ENCODE peak calls at places on chromosomes 7 and 10, in eight cellular contexts. J is endothelial cell of umbilical vein, U is upper lobe of left lung, E is K562, O is spleen, L is GM12878, Z is sigmoid colon, K is transverse colon. N is an unnamed sample. For H3K9me3, the result is how much of the 10 kb centered on the place peaks cover.

GRCh38 chr10:24346877-24347505 is 138.1 kb downstream of the KIAA1217 start:
- DNase-seq in J (no peak), U (no peak), E (no peak), O (no peak), L (no peak), Z (no peak), K (no peak), N (no peak)

GRCh38 chr7:102425639-102426267 is 7.6 kb upstream of the ORAI2 start:
- DNase-seq in J (no peak), U (peak), E (no peak), O (peak), L (peak), Z (no peak), K (peak), N (peak)

GRCh38 chr10:21926949-21927348 is 76.6 kb downstream of the DNAJC1 start:
- DNase-seq in J (peak), U (no peak), E (peak), O (no peak), L (no peak), Z (no peak), K (no peak), N (no peak)

GRCh38 chr10:71339796-71340589 is 20.9 kb downstream of the SLC29A3 start:
- DNase-seq in J (no peak), U (peak), E (peak), O (no peak), L (no peak), Z (no peak), K (peak), N (peak)

GRCh38 chr7:128000048-128000447 is 31.2 kb downstream of the LRRC4 start:
- DNase-seq in J (no peak), U (no peak), E (no peak), O (no peak), L (no peak), Z (no peak), K (no peak), N (no peak)

GRCh38 chr7:105339404-105340316 is 49.1 kb downstream of the SRPK2 start:
- DNase-seq in J (peak), U (no peak), E (no peak), O (no peak), L (no peak), Z (no peak), K (no peak), N (no peak)

GRCh38 chr10:44898665-44899064 is 12.5 kb upstream of the TMEM72 start:
- DNase-seq in J (no peak), U (no peak), E (no peak), O (no peak), L (no peak), Z (no peak), K (no peak), N (no peak)

GRCh38 chr7:132804849-132805485 is 228.7 kb upstream of the PLXNA4 start:
- DNase-seq in J (no peak), U (no peak), E (no peak), O (no peak), L (no peak), Z (no peak), K (no peak), N (no peak)

GRCh38 chr7:119783799-119784198 is 489.2 kb upstream of the KCND2 start:
- DNase-seq in J (peak), U (no peak), E (no peak), O (no peak), L (no peak), Z (no peak), K (no peak), N (peak)

GRCh38 chr7:150994141-150994837 is 3.5 kb downstream of the NOS3 start:
- DNase-seq in J (peak), U (no peak), E (peak), O (peak), L (no peak), Z (no peak), K (no peak), N (no peak)

GRCh38 chr7:123994449-123994848 is 38.4 kb downstream of the TMEM229A start:
- DNase-seq in J (no peak), U (no peak), E (no peak), O (no peak), L (no peak), Z (no peak), K (no peak), N (no peak)

GRCh38 chr7:85186083-85186520 is 754 bp downstream of the SEMA3D start:
- DNase-seq in J (peak), U (peak), E (no peak), O (peak), L (no peak), Z (peak), K (peak), N (peak)

GRCh38 chr7:116770941-116771340 is 91.4 kb upstream of the CAPZA2 start:
- DNase-seq in J (peak), U (no peak), E (no peak), O (no peak), L (no peak), Z (no peak), K (no peak), N (no peak)

GRCh38 chr7:36966636-36967035 is 242.3 kb upstream of the AOAH start:
- DNase-seq in J (no peak), U (no peak), E (no peak), O (no peak), L (no peak), Z (no peak), K (no peak), N (no peak)

GRCh38 chr7:112103246-112103645 is 103.0 kb downstream of the DOCK4 start:
- DNase-seq in J (peak), U (no peak), E (no peak), O (no peak), L (no peak), Z (no peak), K (peak), N (no peak)

GRCh38 chr10:33273295-33274002 is 61.0 kb downstream of the NRP1 start:
- DNase-seq in J (peak), U (peak), E (no peak), O (no peak), L (no peak), Z (peak), K (peak), N (peak)

GRCh38 chr10:7417103-7417623 is 6.3 kb upstream of the SFMBT2 start:
- DNase-seq in J (peak), U (no peak), E (no peak), O (no peak), L (no peak), Z (no peak), K (no peak), N (no peak)

GRCh38 chr10:1379601-1380000 is 323.4 kb downstream of the WDR37 start:
- DNase-seq in J (no peak), U (no peak), E (no peak), O (no peak), L (no peak), Z (peak), K (no peak), N (peak)

GRCh38 chr10:125095776-125096175 is 64.6 kb downstream of the CTBP2 start:
- DNase-seq in J (no peak), U (no peak), E (no peak), O (peak), L (no peak), Z (peak), K (no peak), N (peak)

GRCh38 chr10:30701471-30702173 is 72.1 kb upstream of the LYZL2 start:
- DNase-seq in J (no peak), U (no peak), E (no peak), O (peak), L (peak), Z (no peak), K (peak), N (peak)

GRCh38 chr7:128236924-128237586 is 4.0 kb upstream of the LEP start:
- DNase-seq in J (peak), U (no peak), E (peak), O (no peak), L (peak), Z (no peak), K (no peak), N (no peak)

GRCh38 chr7:138137423-138138171 is 61.3 kb downstream of the AKR1D1 start:
- DNase-seq in J (no peak), U (no peak), E (no peak), O (no peak), L (peak), Z (no peak), K (no peak), N (no peak)

GRCh38 chr7:154863766-154864530 is 139.0 kb downstream of the PAXIP1 start:
- DNase-seq in J (no peak), U (no peak), E (no peak), O (no peak), L (no peak), Z (peak), K (no peak), N (no peak)

GRCh38 chr7:22576941-22577927 is 77.2 kb upstream of the STEAP1B start:
- DNase-seq in J (peak), U (no peak), E (no peak), O (no peak), L (no peak), Z (peak), K (no peak), N (no peak)

GRCh38 chr7:104328970-104329825 is 795 bp downstream of the LHFPL3 start:
- DNase-seq in J (no peak), U (peak), E (no peak), O (no peak), L (no peak), Z (no peak), K (no peak), N (no peak)

GRCh38 chr10:109740436-109740835 is 182.9 kb downstream of the XPNPEP1 start:
- DNase-seq in J (no peak), U (no peak), E (no peak), O (no peak), L (no peak), Z (no peak), K (peak), N (no peak)

GRCh38 chr7:155533827-155534690 is 12.3 kb downstream of the CNPY1 start:
- DNase-seq in J (peak), U (no peak), E (peak), O (peak), L (no peak), Z (peak), K (no peak), N (no peak)

GRCh38 chr10:91813251-91813650 is 15.0 kb downstream of the TNKS2 start:
- DNase-seq in J (no peak), U (no peak), E (no peak), O (no peak), L (no peak), Z (no peak), K (no peak), N (no peak)

GRCh38 chr7:151181011-151181431 is 6.0 kb downstream of the ASB10 start:
- DNase-seq in J (no peak), U (peak), E (no peak), O (peak), L (no peak), Z (no peak), K (no peak), N (no peak)

GRCh38 chr10:5523796-5524574 is 776 bp upstream of the CALML3 start:
- DNase-seq in J (no peak), U (no peak), E (no peak), O (peak), L (no peak), Z (peak), K (peak), N (peak)

GRCh38 chr10:5525581-5526271 is 965 bp downstream of the CALML3 start:
- DNase-seq in J (no peak), U (peak), E (no peak), O (peak), L (no peak), Z (peak), K (peak), N (peak)

GRCh38 chr10:5526691-5527331 is 2.0 kb downstream of the CALML3 start:
- DNase-seq in J (no peak), U (no peak), E (no peak), O (peak), L (no peak), Z (peak), K (peak), N (peak)

GRCh38 chr10:5522913-5523560 is 1.7 kb upstream of the CALML3 start:
- DNase-seq in J (no peak), U (peak), E (peak), O (peak), L (no peak), Z (peak), K (peak), N (peak)

GRCh38 chr10:5524721-5525531 is at the start of gene CALML3:
- DNase-seq in J (no peak), U (peak), E (no peak), O (peak), L (no peak), Z (peak), K (peak), N (peak)
- TF ChIP-seq POLR2AphosphoS5 in J (no peak), U (no peak), E (no peak), O (no peak), L (no peak), Z (no peak), K (no peak), N (no peak)

GRCh38 chr7:57364933-57365710 is 84.9 kb upstream of the ZNF716 start:
- DNase-seq in J (no peak), U (peak), E (no peak), O (no peak), L (no peak), Z (no peak), K (no peak), N (no peak)
- H3K9me3 ChIP-seq in J (under half), U (under half), E (under half), O (half or more), L (under half), Z (under half), K (under half), N (half or more)

GRCh38 chr10:79143879-79144278 is 75.1 kb downstream of the ZMIZ1 start:
- DNase-seq in J (no peak), U (no peak), E (no peak), O (no peak), L (no peak), Z (no peak), K (no peak), N (no peak)

GRCh38 chr10:79140083-79140793 is 71.5 kb downstream of the ZMIZ1 start:
- DNase-seq in J (no peak), U (no peak), E (no peak), O (no peak), L (no peak), Z (no peak), K (no peak), N (no peak)

GRCh38 chr10:79142522-79143309 is 74.0 kb downstream of the ZMIZ1 start:
- DNase-seq in J (no peak), U (no peak), E (no peak), O (peak), L (no peak), Z (no peak), K (no peak), N (no peak)

GRCh38 chr10:79140906-79141305 is 72.1 kb downstream of the ZMIZ1 start:
- DNase-seq in J (no peak), U (no peak), E (no peak), O (no peak), L (no peak), Z (no peak), K (no peak), N (no peak)

GRCh38 chr10:79142064-79142491 is 73.3 kb downstream of the ZMIZ1 start:
- DNase-seq in J (no peak), U (no peak), E (no peak), O (no peak), L (no peak), Z (peak), K (no peak), N (no peak)
- H3K27ac ChIP-seq in J (no peak), U (peak), E (no peak), O (peak), L (no peak), Z (peak), K (peak), N (peak)

GRCh38 chr10:115093286-115093775 is at the start of gene ATRNL1:
- DNase-seq in J (no peak), U (peak), E (no peak), O (peak), L (no peak), Z (peak), K (peak), N (no peak)

GRCh38 chr10:115092258-115092554 is 959 bp upstream of the ATRNL1 start:
- DNase-seq in J (no peak), U (no peak), E (no peak), O (no peak), L (no peak), Z (no peak), K (no peak), N (no peak)

GRCh38 chr10:115093776-115094361 is 704 bp downstream of the ATRNL1 start:
- DNase-seq in J (no peak), U (peak), E (no peak), O (peak), L (no peak), Z (no peak), K (peak), N (no peak)

GRCh38 chr10:115094605-115095004 is 1.4 kb downstream of the ATRNL1 start:
- DNase-seq in J (no peak), U (no peak), E (no peak), O (no peak), L (no peak), Z (no peak), K (no peak), N (no peak)

DNA sequence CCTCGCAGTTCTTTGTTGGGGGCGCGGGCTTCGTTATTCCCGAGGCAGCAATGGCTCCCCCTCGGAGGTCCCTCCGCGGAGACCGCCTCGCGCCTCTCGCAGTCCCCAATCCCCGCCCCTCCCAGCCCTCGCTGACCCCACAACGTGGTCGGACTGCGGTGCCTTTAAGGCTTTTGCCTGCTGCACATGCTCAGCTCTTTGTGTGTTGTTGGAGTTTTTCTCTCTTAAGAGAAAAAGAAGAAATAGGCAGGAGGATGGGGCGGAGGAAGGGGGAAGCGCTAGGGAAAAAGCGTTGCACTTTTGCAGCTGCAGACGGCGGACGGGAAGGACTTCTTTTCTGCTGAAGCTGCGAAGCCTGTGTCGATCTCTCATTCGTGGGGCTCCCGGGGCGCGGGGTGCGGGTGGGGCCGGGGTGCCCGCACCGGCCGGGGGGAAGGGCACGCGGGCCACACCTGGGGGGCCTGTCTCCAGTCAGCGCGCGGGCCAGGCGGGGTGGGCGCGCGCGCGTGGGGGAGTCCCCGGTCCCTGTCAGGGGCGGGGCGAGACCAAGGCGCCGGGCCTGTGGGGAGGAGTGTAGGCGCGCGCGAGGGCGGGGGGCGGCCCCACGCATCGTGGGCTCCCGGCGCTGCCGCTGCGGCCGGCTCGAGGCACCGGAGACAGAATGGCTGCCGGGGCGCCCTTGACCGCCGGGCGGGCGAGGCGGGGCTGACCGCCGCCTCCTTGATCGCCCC is 445 bp upstream of the ATRNL1 start:
- DNase-seq in J (peak), U (peak), E (no peak), O (peak), L (no peak), Z (no peak), K (peak), N (no peak)
- TF ChIP-seq POLR2AphosphoS5 in J (no peak), U (no peak), E (no peak), O (no peak), L (no peak), Z (no peak), K (no peak), N (no peak)

DNA sequence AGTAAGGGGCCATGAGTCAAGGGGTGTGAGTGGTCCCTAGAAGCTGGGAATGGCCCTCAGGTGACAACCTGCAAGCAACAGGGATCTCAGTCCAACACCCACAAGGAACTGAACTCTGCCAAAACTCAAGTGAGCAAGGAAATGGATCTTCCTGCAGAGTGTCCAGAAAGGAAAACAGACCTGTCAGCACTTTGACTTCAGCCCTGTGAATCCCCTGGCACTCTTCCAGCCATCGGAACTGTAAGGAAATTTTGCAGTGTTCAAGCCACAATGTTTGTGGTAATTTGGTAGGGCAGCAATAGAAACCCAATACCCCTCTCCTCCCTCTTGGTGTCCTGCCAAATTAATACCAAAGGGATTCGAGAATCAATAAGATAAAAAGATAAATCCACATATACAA is 6.9 kb downstream of the LYZL1 start:
- DNase-seq in J (no peak), U (no peak), E (no peak), O (no peak), L (no peak), Z (no peak), K (no peak), N (no peak)
- H3K9me3 ChIP-seq in J (under half), U (under half), E (under half), O (under half), L (under half), Z (under half), K (under half), N (under half)

DNA sequence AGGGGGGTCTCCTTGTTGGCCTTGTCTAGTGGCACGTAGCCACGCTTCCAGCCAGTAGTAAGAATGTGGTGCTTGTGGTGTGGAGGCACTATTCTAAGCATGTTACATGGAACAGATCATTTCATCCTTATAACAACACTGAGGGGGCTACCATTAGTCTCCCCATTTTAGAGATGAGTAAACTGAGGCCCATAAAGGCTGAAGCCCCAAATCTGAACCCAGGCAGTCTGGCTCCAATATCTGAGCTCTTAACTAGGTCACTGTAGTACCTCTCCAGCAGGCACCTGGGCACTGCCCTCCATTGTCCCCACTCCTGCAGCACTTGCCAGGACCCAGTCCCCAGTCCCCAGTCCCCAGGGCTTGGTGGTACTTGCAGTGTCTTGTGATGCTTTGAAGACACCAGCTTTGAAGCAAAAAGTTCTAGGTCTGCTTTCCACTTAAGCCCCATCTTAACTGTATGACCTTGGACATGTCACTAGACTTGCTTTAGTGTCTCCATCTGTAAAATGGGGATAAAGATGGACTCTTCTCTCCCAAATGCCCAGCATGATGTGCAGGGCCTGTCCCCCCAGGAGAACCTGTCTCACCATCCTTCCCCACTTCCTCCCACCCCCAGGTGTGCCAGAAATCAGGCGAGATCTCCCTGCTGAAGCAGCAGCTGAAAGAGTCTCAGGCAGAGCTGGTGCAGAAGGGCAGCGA is 6.4 kb downstream of the LZTS2 start:
- DNase-seq in J (no peak), U (no peak), E (no peak), O (no peak), L (no peak), Z (no peak), K (no peak), N (no peak)
- H3K27ac ChIP-seq in J (no peak), U (no peak), E (no peak), O (no peak), L (no peak), Z (peak), K (no peak), N (peak)

DNA sequence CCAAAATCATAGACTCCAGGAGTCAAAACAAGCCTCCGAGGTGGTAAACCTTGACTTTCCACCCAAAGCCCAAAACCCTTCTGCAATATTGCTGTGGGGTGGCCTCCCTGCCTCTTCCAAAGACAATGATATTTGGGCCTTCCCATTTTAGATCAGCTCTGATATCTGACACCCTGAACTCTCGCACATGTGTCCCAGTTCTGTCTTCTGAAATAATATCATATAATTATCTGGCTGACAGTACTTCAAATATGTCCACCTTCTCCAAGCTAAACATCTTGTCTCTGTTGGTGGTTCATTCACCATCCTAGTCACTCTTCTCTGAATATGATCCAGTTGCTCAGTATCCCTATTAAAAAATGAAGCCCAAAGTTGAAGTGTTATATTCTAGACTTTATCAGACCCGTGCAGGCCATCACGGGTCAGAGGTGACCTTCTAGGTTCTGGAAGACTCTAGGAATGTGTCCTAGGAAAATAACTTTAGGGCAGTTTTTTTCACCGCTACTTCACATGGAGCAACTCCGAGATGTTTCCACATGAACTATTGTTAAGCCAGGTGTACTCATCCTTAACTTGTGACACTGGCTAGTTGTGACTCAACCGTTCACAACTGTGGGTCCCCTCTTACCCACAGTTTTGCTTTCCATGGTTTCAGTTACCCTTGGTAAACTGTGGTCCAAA is 6.3 kb downstream of the TECTB start:
- DNase-seq in J (no peak), U (no peak), E (no peak), O (no peak), L (no peak), Z (no peak), K (no peak), N (no peak)
- TF ChIP-seq POLR2AphosphoS5 in J (no peak), U (no peak), E (no peak), O (no peak), L (no peak), Z (no peak), K (no peak), N (no peak)